ENCODE peak calls at places on chromosome 17, in eight cellular contexts. Y is fibroblast of lung; A is cardiac muscle cell; R is breast epithelium; D is RWPE1; I is CD4-positive, alpha-beta T cell; X is WTC11; E is adrenal gland. U is an unnamed sample.

GRCh38 chr17:18937981-18938691 is 13.8 kb upstream of the SLC5A10 start:
- DNase-seq in Y (no peak), D (no peak), X (no peak), A (no peak), R (no peak), I (no peak), E (no peak), U (no peak)

GRCh38 chr17:72151565-72152391 is 31.0 kb downstream of the SOX9 start:
- DNase-seq in R (peak), D (peak), A (peak), Y (peak), I (no peak), X (peak), E (peak), U (no peak)

GRCh38 chr17:18002171-18002570 is 29.5 kb downstream of the DRC3 start:
- DNase-seq in X (no peak), A (peak), R (no peak), E (no peak), I (no peak), D (no peak), Y (no peak), U (no peak)

GRCh38 chr17:58277107-58277506 is 3.6 kb downstream of the MPO start:
- DNase-seq in X (no peak), I (no peak), R (no peak), Y (peak), E (peak), A (peak), D (no peak), U (no peak)

GRCh38 chr17:7912927-7913524 is 3.1 kb downstream of the RNF227 start:
- DNase-seq in I (peak), A (peak), E (no peak), D (peak), R (no peak), X (no peak), Y (peak), U (peak)

GRCh38 chr17:59512844-59513383 is 52.5 kb upstream of the DHX40 start:
- DNase-seq in E (no peak), A (no peak), R (no peak), X (no peak), Y (no peak), I (no peak), D (no peak), U (no peak)

GRCh38 chr17:4948997-4949320 is 629 bp upstream of the PFN1 start:
- DNase-seq in R (peak), Y (peak), I (peak), A (peak), D (peak), X (peak), E (peak), U (peak)

GRCh38 chr17:31256936-31257335 is 40.1 kb downstream of the OMG start:
- DNase-seq in D (no peak), Y (no peak), R (no peak), A (no peak), X (no peak), I (no peak), E (no peak), U (no peak)

GRCh38 chr17:38554430-38555350 is 51.1 kb downstream of the SRCIN1 start:
- DNase-seq in Y (peak), A (peak), I (no peak), X (no peak), R (no peak), D (no peak), E (no peak), U (no peak)

GRCh38 chr17:8421571-8421970 is 14.1 kb upstream of the NDEL1 start:
- DNase-seq in Y (no peak), R (no peak), I (no peak), D (no peak), E (no peak), A (no peak), X (no peak), U (no peak)

GRCh38 chr17:61091096-61091495 is 308.5 kb upstream of the TBX2 start:
- DNase-seq in E (no peak), R (no peak), X (no peak), D (no peak), I (no peak), Y (no peak), A (no peak), U (no peak)

GRCh38 chr17:78822552-78822951 is 18.1 kb downstream of the USP36 start:
- DNase-seq in A (peak), R (no peak), Y (peak), E (no peak), D (peak), X (no peak), I (no peak), U (no peak)

GRCh38 chr17:39939588-39940419 is 12.3 kb downstream of the LRRC3C start:
- DNase-seq in R (no peak), D (no peak), E (no peak), I (peak), Y (peak), A (peak), X (no peak), U (no peak)

GRCh38 chr17:74523308-74523707 is 8.0 kb downstream of the CD300LB start:
- DNase-seq in A (no peak), Y (no peak), D (no peak), X (no peak), R (peak), E (no peak), I (no peak), U (peak)

GRCh38 chr17:48825446-48826381 is 5.1 kb upstream of the CALCOCO2 start:
- DNase-seq in I (no peak), X (no peak), R (no peak), E (no peak), Y (no peak), A (no peak), D (no peak), U (no peak)
- TF ChIP-seq CTCF in I (no peak), X (no peak), R (no peak), E (no peak), Y (no peak), A (no peak), D (no peak), U (no peak)

DNA sequence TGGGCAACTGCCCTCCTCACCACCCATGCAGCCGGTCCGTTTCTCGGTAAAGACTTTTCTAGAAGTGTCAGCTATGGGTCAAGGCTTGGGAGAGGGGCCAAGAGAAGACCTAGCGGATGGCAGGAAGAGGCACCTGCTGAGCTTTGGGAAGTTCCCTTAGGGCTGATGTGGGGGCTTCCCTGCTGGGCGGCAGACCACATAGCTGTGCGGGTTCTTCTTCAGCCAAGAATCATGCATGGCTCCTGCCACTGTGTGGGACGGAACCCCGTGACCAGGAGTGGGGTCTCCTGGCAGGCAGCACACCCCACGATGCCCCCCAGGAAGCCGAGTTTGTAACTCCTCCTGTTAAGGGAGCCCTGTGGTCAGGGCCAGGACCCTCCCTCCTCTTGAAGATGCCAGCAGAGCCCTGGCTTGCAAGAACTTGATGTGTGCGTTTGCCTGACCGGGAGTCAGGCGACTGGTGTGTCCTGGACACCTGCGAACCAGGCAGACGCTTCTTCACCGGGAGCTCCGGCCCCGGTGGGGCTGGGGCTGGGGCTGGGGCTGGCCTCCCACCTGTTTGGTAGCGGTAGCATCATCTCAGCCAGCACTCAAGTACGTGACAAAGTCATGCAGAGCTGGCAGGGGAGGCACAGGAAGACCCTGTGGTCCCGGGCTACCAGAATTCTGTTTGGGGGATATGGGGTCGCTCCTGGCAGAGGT is 17.7 kb upstream of the SLC38A10 start:
- DNase-seq in D (no peak), E (no peak), A (no peak), I (no peak), R (no peak), X (no peak), Y (no peak), U (no peak)
- TF ChIP-seq CTCF in D (no peak), E (no peak), A (no peak), I (no peak), R (no peak), X (no peak), Y (no peak), U (no peak)

GRCh38 chr17:42071810-42072209 is 21.4 kb upstream of the C17orf113 start:
- DNase-seq in I (no peak), Y (no peak), D (no peak), E (no peak), R (no peak), X (no peak), A (no peak), U (no peak)

GRCh38 chr17:42062673-42063072 is 12.3 kb upstream of the C17orf113 start:
- DNase-seq in D (no peak), I (no peak), E (no peak), R (no peak), A (no peak), Y (no peak), X (no peak), U (no peak)

GRCh38 chr17:42065201-42065600 is 14.8 kb upstream of the C17orf113 start:
- DNase-seq in R (no peak), Y (no peak), A (no peak), D (no peak), X (no peak), I (no peak), E (no peak), U (no peak)

GRCh38 chr17:42068979-42069378 is 18.6 kb upstream of the C17orf113 start:
- DNase-seq in D (no peak), A (no peak), R (no peak), I (no peak), X (no peak), E (no peak), Y (no peak), U (no peak)

DNA sequence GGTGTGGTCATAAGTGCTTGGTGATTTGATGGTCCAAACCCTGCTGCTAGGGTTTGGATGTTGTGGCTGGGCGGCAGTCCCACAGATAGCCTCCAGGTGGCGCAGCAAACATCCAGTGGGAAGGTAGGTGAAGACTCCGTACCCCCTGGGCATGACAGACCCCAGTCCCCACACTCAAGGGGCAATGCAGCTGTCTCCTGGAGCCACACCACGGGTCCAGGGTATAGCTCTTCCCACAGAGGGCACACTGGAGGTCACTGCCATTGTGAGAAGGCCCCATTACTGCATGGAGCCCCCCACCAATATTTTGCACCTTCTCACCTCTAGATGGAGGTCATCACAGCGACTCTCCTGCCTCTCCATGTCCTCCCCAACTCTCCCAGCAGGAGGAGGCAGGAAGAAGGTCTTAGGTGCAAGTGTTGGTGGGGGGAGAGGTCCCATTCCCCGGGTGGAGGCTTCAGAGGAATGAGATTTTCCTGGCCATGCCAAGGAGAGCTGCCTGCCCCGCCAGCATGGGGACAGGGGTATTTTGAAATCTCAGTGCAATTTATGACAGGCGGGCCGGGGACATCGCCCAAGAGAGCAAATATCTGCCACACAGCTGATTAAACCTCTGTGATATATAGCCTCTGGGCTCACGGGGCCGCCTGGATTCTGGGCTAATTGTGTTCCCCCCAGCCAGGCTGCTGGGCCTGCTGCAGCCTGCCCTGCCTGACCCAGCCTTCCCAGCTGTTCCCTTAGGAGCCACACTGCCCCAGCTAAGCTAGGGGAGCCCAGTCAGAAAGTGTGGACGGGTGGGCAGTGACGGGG is 17.2 kb upstream of the C17orf113 start:
- DNase-seq in I (peak), X (peak), D (peak), A (peak), Y (peak), R (peak), E (peak), U (no peak)
- TF ChIP-seq CTCF in I (peak), X (peak), D (peak), A (peak), Y (peak), R (peak), E (peak), U (peak)

GRCh38 chr17:66167189-66167815 is 24.6 kb downstream of the CEP112 start:
- DNase-seq in E (no peak), I (no peak), Y (no peak), R (no peak), D (no peak), X (no peak), A (no peak), U (no peak)
- TF ChIP-seq CTCF in E (no peak), I (no peak), Y (no peak), R (no peak), D (no peak), X (no peak), A (no peak), U (no peak)

DNA sequence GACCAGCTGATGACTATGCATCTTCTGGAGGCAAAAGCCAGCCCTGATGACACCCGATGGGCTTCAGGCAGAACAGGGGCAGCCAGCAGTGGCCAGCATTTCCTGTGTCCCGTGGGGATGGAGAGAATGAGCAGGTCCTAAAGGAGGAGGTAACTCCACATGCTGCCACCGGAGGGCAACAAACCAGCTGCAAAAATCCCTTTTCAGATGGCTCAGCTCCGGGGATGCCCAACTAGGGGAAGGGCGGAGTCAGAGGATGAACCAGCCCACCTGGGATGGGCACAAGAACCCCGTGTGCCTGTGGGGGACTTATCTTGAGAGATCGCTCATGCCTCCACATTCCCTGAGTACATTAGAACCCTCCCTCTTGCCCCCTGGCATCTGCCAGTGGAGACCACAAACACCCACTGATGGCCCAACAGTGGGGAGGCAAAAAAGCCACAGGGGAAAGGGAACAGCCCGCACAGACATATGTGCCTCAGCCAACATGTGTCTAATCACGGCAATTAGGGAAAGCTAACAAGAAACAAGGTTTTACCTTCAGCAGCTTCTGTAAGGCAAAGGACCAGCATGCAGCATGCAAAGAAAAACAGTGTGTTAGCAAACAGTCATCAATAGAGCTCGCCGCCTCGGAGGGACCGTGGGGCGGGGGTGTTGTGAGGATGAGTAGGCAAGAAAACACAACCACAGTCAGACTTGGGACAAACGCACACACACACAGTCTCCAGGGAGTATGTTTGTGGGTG is 64.1 kb downstream of the MYO18A start:
- DNase-seq in I (no peak), X (peak), Y (peak), E (no peak), R (no peak), D (peak), A (peak), U (no peak)
- TF ChIP-seq CTCF in I (no peak), X (no peak), Y (peak), E (peak), R (no peak), D (peak), A (peak), U (peak)

GRCh38 chr17:46898860-46899259 is 24.1 kb upstream of the GOSR2 start:
- DNase-seq in E (no peak), A (no peak), D (no peak), Y (no peak), X (no peak), I (no peak), R (no peak), U (no peak)
- TF ChIP-seq CTCF in E (no peak), A (no peak), D (no peak), Y (no peak), X (no peak), I (no peak), R (no peak), U (no peak)

DNA sequence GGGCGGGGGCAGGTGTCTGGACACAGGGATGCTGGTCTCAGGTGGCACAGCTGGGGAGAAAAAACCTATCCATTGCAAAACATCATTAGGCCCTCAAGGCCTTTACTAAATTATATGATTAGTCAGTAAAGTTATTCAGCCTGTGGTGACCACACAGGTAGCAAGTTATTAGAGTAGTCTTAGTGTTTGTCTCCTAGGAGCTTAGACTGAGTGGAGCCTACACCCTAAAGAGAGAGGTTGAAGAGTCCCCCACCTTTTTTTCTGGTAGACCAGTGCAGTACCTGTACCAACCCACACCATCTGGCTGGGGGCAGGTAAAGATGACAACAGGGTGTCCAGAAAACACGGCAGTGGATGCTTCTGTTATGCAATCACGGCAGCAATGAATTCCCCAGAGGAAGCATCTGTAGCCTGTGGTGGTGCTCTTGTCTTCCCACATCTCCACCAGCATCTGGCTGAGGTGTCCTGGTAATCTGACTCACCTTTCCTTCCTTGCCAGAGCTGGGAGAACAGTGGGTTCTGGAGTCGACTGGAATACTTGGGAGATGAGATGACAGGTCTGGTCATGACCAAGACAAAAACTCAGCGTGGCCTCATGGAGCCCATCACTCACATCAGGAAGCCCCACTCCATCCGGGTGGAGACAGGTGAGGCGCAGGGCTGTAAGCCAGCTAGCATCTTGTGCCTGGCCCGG is 11.0 kb downstream of the MYCBPAP start:
- DNase-seq in X (no peak), E (no peak), A (no peak), D (peak), I (no peak), R (no peak), Y (no peak), U (no peak)
- TF ChIP-seq CTCF in X (no peak), E (no peak), A (no peak), D (no peak), I (no peak), R (no peak), Y (no peak), U (no peak)

DNA sequence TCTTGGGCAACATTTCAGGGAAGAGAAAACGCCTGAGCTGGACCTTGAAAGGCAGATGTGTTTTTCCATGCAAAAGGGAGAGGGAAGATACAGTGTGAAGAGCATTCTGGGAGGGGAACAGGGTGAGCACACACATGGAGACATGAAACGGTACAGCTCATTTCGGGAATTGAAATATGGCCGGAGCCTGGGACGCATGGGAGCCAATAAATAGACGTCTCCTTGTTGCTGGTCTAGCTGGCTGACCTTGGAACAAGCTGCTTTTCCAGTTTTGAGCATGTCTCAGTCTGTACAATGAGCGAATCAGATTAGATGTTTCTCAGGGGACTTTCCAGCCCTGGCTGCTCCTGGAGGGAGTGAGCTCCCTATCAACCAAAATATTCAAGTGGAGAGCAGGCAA is 63.6 kb downstream of the ASIC2 start:
- DNase-seq in Y (no peak), R (no peak), E (peak), X (no peak), D (no peak), A (no peak), I (no peak), U (no peak)
- TF ChIP-seq CTCF in Y (no peak), R (no peak), E (no peak), X (no peak), D (no peak), A (no peak), I (no peak), U (no peak)

DNA sequence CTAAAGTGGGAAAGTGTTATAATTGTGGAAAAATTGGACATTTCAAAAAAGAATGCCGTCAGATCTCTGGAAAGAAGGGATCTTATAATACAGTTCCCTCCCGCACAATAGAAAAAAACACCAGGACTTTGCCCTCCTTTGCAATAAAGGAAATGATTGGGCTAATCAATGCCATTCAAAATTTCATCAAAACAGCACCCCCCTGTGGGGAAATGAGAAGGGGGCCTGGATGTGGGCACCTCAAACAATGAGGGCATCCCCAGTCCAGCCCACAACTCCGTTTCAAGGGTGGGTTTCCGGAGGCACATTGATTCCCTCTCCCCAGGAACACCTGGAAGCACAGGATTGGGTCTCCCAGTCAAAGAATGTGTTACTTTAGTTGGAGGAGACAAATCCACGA is 26.1 kb downstream of the CD300LG start:
- DNase-seq in Y (no peak), R (no peak), X (no peak), A (no peak), I (no peak), E (no peak), D (no peak), U (no peak)
- TF ChIP-seq CTCF in Y (no peak), R (no peak), X (no peak), A (no peak), I (no peak), E (no peak), D (no peak), U (no peak)

GRCh38 chr17:41865596-41865893 is 322 bp upstream of the KLHL11 start:
- DNase-seq in I (no peak), Y (no peak), R (no peak), X (no peak), A (no peak), D (no peak), E (no peak), U (no peak)

GRCh38 chr17:41868568-41868967 is 3.3 kb upstream of the KLHL11 start:
- DNase-seq in Y (no peak), D (no peak), X (no peak), R (no peak), I (no peak), E (no peak), A (no peak), U (no peak)

GRCh38 chr17:41864498-41864836 is 756 bp downstream of the KLHL11 start:
- DNase-seq in I (no peak), E (no peak), D (no peak), X (peak), R (no peak), Y (no peak), A (no peak), U (no peak)

GRCh38 chr17:41863074-41863843 is 2.0 kb downstream of the KLHL11 start:
- DNase-seq in Y (no peak), A (no peak), D (no peak), X (no peak), R (no peak), E (no peak), I (peak), U (no peak)

GRCh38 chr17:41864837-41865595 is at the start of gene KLHL11:
- DNase-seq in X (peak), Y (peak), E (peak), R (peak), D (peak), I (peak), A (peak), U (peak)
- TF ChIP-seq CTCF in X (no peak), Y (no peak), E (no peak), R (peak), D (no peak), I (no peak), A (no peak), U (no peak)

U was measured in CD14-positive monocyte.